ENCODE peak calls at places on chromosomes 5 and 9, in four cellular contexts. I, N, M and F are unnamed samples.

GRCh38 chr5:73230264-73231244 is 57.6 kb downstream of the TMEM174 start:
- DNase-seq in I (no peak), M (no peak), N (no peak), F (no peak)

GRCh38 chr5:93257616-93258015 is 323.4 kb downstream of the NR2F1-AS1 start:
- DNase-seq in N (no peak), I (no peak), M (no peak), F (no peak)

GRCh38 chr9:13141629-13142028 is 137.9 kb downstream of the MPDZ start:
- DNase-seq in M (no peak), I (no peak), N (no peak), F (no peak)

GRCh38 chr5:9009931-9010652 is 535.8 kb downstream of the SEMA5A start:
- DNase-seq in N (no peak), M (no peak), I (no peak), F (no peak)

GRCh38 chr9:136950656-136951030 is 1.4 kb upstream of the LCN12 start:
- DNase-seq in I (no peak), N (peak), M (no peak), F (no peak)

GRCh38 chr5:124234022-124234899 is 512.2 kb downstream of the ZNF608 start:
- DNase-seq in M (no peak), I (no peak), N (no peak), F (peak)

GRCh38 chr9:121376214-121376830 is 6.3 kb upstream of the STOM start:
- DNase-seq in M (no peak), I (peak), N (no peak), F (no peak)

GRCh38 chr9:98806394-98807069 is 938 bp upstream of the GALNT12 start:
- DNase-seq in M (no peak), N (no peak), I (no peak), F (no peak)

GRCh38 chr9:16335788-16336580 is 534.5 kb downstream of the BNC2 start:
- DNase-seq in I (no peak), N (peak), M (peak), F (no peak)

GRCh38 chr9:77158772-77159513 is 18.4 kb upstream of the VPS13A start:
- DNase-seq in N (no peak), I (no peak), M (no peak), F (no peak)

GRCh38 chr9:128863647-128864046 is 18.1 kb downstream of the KYAT1 start:
- DNase-seq in M (peak), N (peak), I (peak), F (peak)

GRCh38 chr9:20526500-20527319 is 95.6 kb downstream of the MLLT3 start:
- DNase-seq in N (no peak), M (peak), I (no peak), F (no peak)

GRCh38 chr5:91079037-91079436 is 304.1 kb downstream of the ARRDC3 start:
- DNase-seq in M (peak), N (no peak), I (no peak), F (no peak)

GRCh38 chr9:13569706-13570423 is 290.4 kb upstream of the MPDZ start:
- DNase-seq in N (no peak), I (no peak), M (no peak), F (no peak)

GRCh38 chr5:150017606-150018005 is 17.1 kb downstream of the HMGXB3 start:
- DNase-seq in I (no peak), M (no peak), N (no peak), F (no peak)

GRCh38 chr9:4603830-4604229 is 58.3 kb upstream of the PLPP6 start:
- DNase-seq in M (no peak), N (no peak), I (no peak), F (no peak)

GRCh38 chr5:90548069-90548593 is 10.5 kb upstream of the ADGRV1 start:
- DNase-seq in M (peak), I (no peak), N (peak), F (peak)

GRCh38 chr5:40681351-40682311 is 1.9 kb downstream of the PTGER4 start:
- DNase-seq in M (peak), I (no peak), N (peak), F (no peak)

GRCh38 chr9:123089790-123090189 is 56.3 kb downstream of the GPR21 start:
- DNase-seq in N (no peak), I (no peak), M (no peak), F (no peak)

GRCh38 chr9:70010015-70010414 is 33.6 kb upstream of the MAMDC2 start:
- DNase-seq in I (no peak), M (no peak), N (no peak), F (no peak)

GRCh38 chr9:35645736-35646582 is 4.8 kb downstream of the SIT1 start:
- DNase-seq in M (no peak), N (no peak), I (no peak), F (no peak)

GRCh38 chr5:126808619-126809018 is 31.7 kb downstream of the LMNB1 start:
- DNase-seq in M (peak), N (no peak), I (peak), F (peak)

GRCh38 chr5:40089269-40089668 is 590.4 kb upstream of the PTGER4 start:
- DNase-seq in I (no peak), M (no peak), N (no peak), F (no peak)

GRCh38 chr5:32679218-32679617 is 31.9 kb upstream of the NPR3 start:
- DNase-seq in I (no peak), M (no peak), N (no peak), F (no peak)

GRCh38 chr9:131769361-131769760 is 29.5 kb upstream of the RAPGEF1 start:
- DNase-seq in N (no peak), M (no peak), I (no peak), F (no peak)

GRCh38 chr9:125911861-125912260 is 164.7 kb downstream of the PBX3 start:
- DNase-seq in I (no peak), N (no peak), M (no peak), F (peak)

GRCh38 chr9:82410306-82410705 is 421.7 kb downstream of the SPATA31D1 start:
- DNase-seq in N (no peak), I (no peak), M (peak), F (no peak)

GRCh38 chr9:90132866-90133265 is 509.8 kb downstream of the DIRAS2 start:
- DNase-seq in M (no peak), N (no peak), I (no peak), F (no peak)

GRCh38 chr5:172827843-172828242 is 6.2 kb upstream of the ERGIC1 start:
- DNase-seq in N (no peak), M (no peak), I (no peak), F (no peak)

GRCh38 chr9:98037362-98037761 is 19.2 kb upstream of the NANS start:
- DNase-seq in M (no peak), I (no peak), N (peak), F (no peak)

GRCh38 chr5:133696782-133697507 is 84.6 kb upstream of the FSTL4 start:
- DNase-seq in I (no peak), N (no peak), M (no peak), F (no peak)

GRCh38 chr5:100901851-100902341 is 1.2 kb downstream of the ST8SIA4 start:
- DNase-seq in N (peak), M (peak), I (peak), F (no peak)

GRCh38 chr5:100898504-100899346 is 4.4 kb downstream of the ST8SIA4 start:
- DNase-seq in I (no peak), M (peak), N (no peak), F (no peak)

GRCh38 chr5:100900142-100900795 is 2.8 kb downstream of the ST8SIA4 start:
- DNase-seq in M (peak), I (no peak), N (peak), F (peak)

GRCh38 chr5:100900796-100901731 is 2.0 kb downstream of the ST8SIA4 start:
- DNase-seq in I (peak), N (peak), M (peak), F (peak)

GRCh38 chr5:100899675-100900074 is 3.4 kb downstream of the ST8SIA4 start:
- DNase-seq in I (no peak), M (peak), N (no peak), F (no peak)
- H3K4me3 ChIP-seq in I (peak), M (peak), N (peak), F (no peak)

GRCh38 chr5:181084631-181085195 is 44.6 kb downstream of the BTNL9 start:
- DNase-seq in M (no peak), N (no peak), I (no peak), F (no peak)

GRCh38 chr5:181081989-181082388 is 41.9 kb downstream of the BTNL9 start:
- DNase-seq in N (no peak), M (no peak), I (no peak), F (no peak)

GRCh38 chr5:181088289-181088688 is 42.7 kb downstream of the OR2V1 start:
- DNase-seq in M (peak), I (no peak), N (no peak), F (peak)

GRCh38 chr5:181087309-181087708 is 43.7 kb downstream of the OR2V1 start:
- DNase-seq in I (no peak), N (no peak), M (no peak), F (no peak)

DNA sequence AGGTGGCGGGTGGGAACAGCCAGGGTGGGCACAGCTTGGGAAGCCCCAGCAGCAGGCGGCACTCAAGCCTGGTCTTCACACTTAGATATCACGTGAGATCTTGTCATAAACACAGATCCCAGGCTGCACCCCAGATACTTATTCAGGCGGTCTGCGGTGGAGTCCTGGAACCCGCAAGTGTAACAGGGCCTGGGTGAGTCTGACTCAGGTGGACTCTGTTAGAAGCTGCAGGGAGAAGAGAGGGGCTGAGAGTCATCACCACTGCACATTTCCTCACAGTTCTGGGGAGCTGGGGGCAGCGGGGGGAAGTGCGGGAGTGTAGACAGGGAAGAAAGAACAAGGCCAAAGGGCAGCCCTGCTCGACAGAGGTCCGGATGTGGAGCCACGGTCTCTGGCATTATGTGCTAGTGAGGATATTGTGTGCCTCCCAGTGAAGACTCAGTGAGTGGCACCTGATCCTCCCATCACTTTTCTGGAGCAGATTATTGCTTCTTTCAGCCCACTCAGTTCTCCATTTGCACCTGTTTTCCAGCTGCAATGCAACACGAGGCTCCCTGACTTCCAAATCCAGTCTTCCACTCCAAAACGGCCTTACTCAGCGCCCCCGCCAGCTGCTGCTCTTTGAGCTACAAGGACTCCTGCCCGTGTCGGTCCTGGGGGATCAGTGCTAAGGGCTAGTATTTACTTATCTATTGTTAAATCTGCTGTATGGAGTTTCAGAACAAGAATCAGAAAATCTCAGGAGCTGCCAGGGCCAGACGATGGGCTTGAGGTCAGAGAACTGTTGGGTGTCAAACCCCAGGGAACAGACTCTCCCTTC is 44.3 kb downstream of the OR2V1 start:
- DNase-seq in N (no peak), I (no peak), M (no peak), F (no peak)
- H3K4me3 ChIP-seq in N (no peak), I (no peak), M (no peak), F (no peak)

GRCh38 chr9:83536332-83536731 is 1.9 kb downstream of the FRMD3 start:
- DNase-seq in I (no peak), N (no peak), M (no peak), F (no peak)
- H3K4me3 ChIP-seq in I (no peak), N (peak), M (no peak), F (no peak)

DNA sequence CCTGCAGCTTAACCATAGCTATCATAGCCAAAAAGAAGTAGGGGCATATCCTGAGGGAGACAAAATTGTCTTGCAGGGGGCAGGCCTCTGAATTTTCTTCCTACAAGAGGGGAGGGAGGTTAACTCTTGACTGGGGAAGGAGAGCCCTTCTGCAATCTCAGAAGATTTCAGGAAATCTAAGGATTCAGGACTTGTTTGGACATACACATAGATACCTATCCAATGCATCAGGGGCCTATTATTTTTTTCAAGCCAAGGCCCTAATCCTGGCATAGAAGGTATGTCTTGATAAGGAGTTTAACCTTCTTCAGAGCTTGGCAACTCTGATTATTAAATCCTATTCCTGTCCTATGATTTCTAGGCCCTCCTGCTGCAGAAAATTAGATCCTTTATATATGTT is 375.1 kb upstream of the ACTBL2 start:
- DNase-seq in N (no peak), I (no peak), M (no peak), F (no peak)
- H3K4me3 ChIP-seq in N (no peak), I (no peak), M (no peak), F (no peak)